ENCODE peak calls at places on chromosomes 3 and 15, in four cellular contexts. Z is HTR-8/SVneo, U is fibroblast of lung, B is left colon. W is an unnamed sample.

GRCh38 chr15:22839046-22839705 is 710 bp downstream of the NIPA2 start:
- DNase-seq in Z (no peak), B (no peak), U (no peak), W (peak)

GRCh38 chr15:58241872-58242271 is 103.7 kb downstream of the AQP9 start:
- DNase-seq in Z (no peak), U (no peak), B (no peak), W (no peak)

GRCh38 chr15:61660579-61660978 is 399.7 kb downstream of the VPS13C start:
- DNase-seq in U (peak), Z (no peak), B (no peak), W (peak)

GRCh38 chr15:67164401-67164791 is 90.1 kb downstream of the AAGAB start:
- DNase-seq in U (no peak), B (no peak), Z (no peak), W (peak)

GRCh38 chr3:30112904-30113484 is 493.4 kb upstream of the TGFBR2 start:
- DNase-seq in Z (peak), B (no peak), U (peak), W (peak)

GRCh38 chr3:157572559-157573270 is 69.5 kb upstream of the VEPH1 start:
- DNase-seq in U (peak), Z (peak), B (no peak), W (peak)

GRCh38 chr3:22236490-22237271 is 485.7 kb upstream of the ZNF385D start:
- DNase-seq in B (no peak), U (no peak), Z (no peak), W (no peak)

GRCh38 chr3:195030791-195031321 is 240.1 kb downstream of the XXYLT1 start:
- DNase-seq in B (no peak), U (no peak), Z (peak), W (peak)

GRCh38 chr3:158918008-158918407 is 116.2 kb downstream of the MFSD1 start:
- DNase-seq in B (peak), Z (peak), U (peak), W (peak)

GRCh38 chr3:83953417-83954089 is 1005.2 kb upstream of the CADM2 start:
- DNase-seq in U (no peak), B (no peak), Z (peak), W (no peak)

GRCh38 chr15:74172751-74173544 is 562 bp upstream of the ISLR start:
- DNase-seq in U (peak), B (peak), Z (no peak), W (no peak)

GRCh38 chr3:71753716-71754609 is at the start of gene GPR27:
- DNase-seq in U (peak), B (peak), Z (peak), W (peak)

GRCh38 chr15:52440414-52440813 is 88.3 kb downstream of the MYO5A start:
- DNase-seq in B (no peak), Z (peak), U (no peak), W (peak)

GRCh38 chr3:195263925-195264575 is 6.9 kb downstream of the XXYLT1 start:
- DNase-seq in B (no peak), Z (no peak), U (no peak), W (no peak)

GRCh38 chr3:53649816-53650215 is 155.4 kb downstream of the CACNA1D start:
- DNase-seq in B (no peak), U (no peak), Z (no peak), W (no peak)

GRCh38 chr3:197711973-197712707 is 24.6 kb downstream of the RUBCN start:
- DNase-seq in Z (peak), U (peak), B (peak), W (peak)

GRCh38 chr3:12659316-12660015 is 4.5 kb downstream of the RAF1 start:
- DNase-seq in Z (no peak), B (no peak), U (peak), W (no peak)

GRCh38 chr15:75091814-75092213 is 68.4 kb downstream of the PPCDC start:
- DNase-seq in U (no peak), Z (no peak), B (no peak), W (peak)

GRCh38 chr15:83695901-83696425 is 42.0 kb downstream of the ADAMTSL3 start:
- DNase-seq in Z (no peak), B (no peak), U (no peak), W (peak)

GRCh38 chr3:113574213-113574612 is 41.9 kb downstream of the SIDT1 start:
- DNase-seq in B (no peak), Z (no peak), U (no peak), W (no peak)

GRCh38 chr3:111812680-111813079 is 46.4 kb upstream of the PHLDB2 start:
- DNase-seq in Z (no peak), B (no peak), U (no peak), W (no peak)

GRCh38 chr3:96192951-96193350 is 621.4 kb upstream of the EPHA6 start:
- DNase-seq in U (no peak), B (no peak), Z (no peak), W (no peak)

GRCh38 chr15:45641374-45641778 is 6.5 kb downstream of the SQOR start:
- DNase-seq in B (peak), U (peak), Z (no peak), W (no peak)

GRCh38 chr3:45205126-45205525 is 21.0 kb downstream of the TMEM158 start:
- DNase-seq in U (no peak), B (no peak), Z (no peak), W (no peak)

GRCh38 chr3:183254816-183255730 is 2.0 kb downstream of the B3GNT5 start:
- DNase-seq in U (peak), Z (no peak), B (peak), W (peak)

GRCh38 chr3:116443096-116443793 is 2.0 kb downstream of the LSAMP start:
- DNase-seq in B (no peak), Z (no peak), U (peak), W (peak)

GRCh38 chr3:150443331-150443741 is 35.2 kb downstream of the TSC22D2 start:
- DNase-seq in Z (no peak), B (no peak), U (peak), W (no peak)

GRCh38 chr15:63763476-63764123 is 70.1 kb downstream of the HERC1 start:
- DNase-seq in Z (no peak), U (no peak), B (no peak), W (no peak)

GRCh38 chr3:64548200-64548889 is 139.5 kb downstream of the ADAMTS9 start:
- DNase-seq in Z (no peak), U (peak), B (peak), W (peak)

GRCh38 chr15:74227968-74228722 is 8.0 kb upstream of the CCDC33 start:
- DNase-seq in Z (no peak), U (peak), B (peak), W (peak)

W was measured in astrocyte of the hippocampus.